ENCODE peak calls at places on chromosomes 3 and 15, in five cellular contexts. P is body of pancreas, F is right lobe of liver, L is RWPE1, E is sigmoid colon. Q is an unnamed sample.

GRCh38 chr3:99658274-99658673 is 19.9 kb downstream of the COL8A1 start:
- DNase-seq in P (no peak), F (no peak), L (no peak), E (no peak), Q (no peak)

GRCh38 chr3:167785790-167786189 is 50.3 kb downstream of the SERPINI1 start:
- DNase-seq in P (no peak), F (no peak), L (no peak), E (no peak), Q (no peak)

GRCh38 chr15:79595271-79595670 is 163.1 kb downstream of the MINAR1 start:
- DNase-seq in P (no peak), F (no peak), L (no peak), E (no peak), Q (no peak)

GRCh38 chr3:158912621-158913020 is 110.8 kb downstream of the MFSD1 start:
- DNase-seq in P (no peak), F (no peak), L (no peak), E (no peak), Q (no peak)

GRCh38 chr3:131361464-131362421 is 19.8 kb upstream of the NUDT16 start:
- DNase-seq in P (peak), F (peak), L (peak), E (peak), Q (peak)

GRCh38 chr3:6928064-6928463 is 67.1 kb downstream of the GRM7 start:
- DNase-seq in P (peak), F (peak), L (no peak), E (no peak), Q (no peak)

GRCh38 chr15:41233367-41233771 is 2.3 kb downstream of the CHP1 start:
- DNase-seq in P (no peak), F (no peak), L (peak), E (no peak), Q (no peak)

GRCh38 chr3:142115927-142116668 is 33.2 kb downstream of the TFDP2 start:
- DNase-seq in P (no peak), F (no peak), L (no peak), E (no peak), Q (no peak)

GRCh38 chr3:156172536-156172935 is 52.2 kb downstream of the KCNAB1 start:
- DNase-seq in P (no peak), F (no peak), L (no peak), E (no peak), Q (no peak)

GRCh38 chr3:45981321-45982038 is 14.1 kb downstream of the FYCO1 start:
- DNase-seq in P (no peak), F (no peak), L (no peak), E (no peak), Q (no peak)

GRCh38 chr15:76339302-76340197 is 3.0 kb downstream of the ISL2 start:
- DNase-seq in P (no peak), F (no peak), L (no peak), E (no peak), Q (no peak)

DNA sequence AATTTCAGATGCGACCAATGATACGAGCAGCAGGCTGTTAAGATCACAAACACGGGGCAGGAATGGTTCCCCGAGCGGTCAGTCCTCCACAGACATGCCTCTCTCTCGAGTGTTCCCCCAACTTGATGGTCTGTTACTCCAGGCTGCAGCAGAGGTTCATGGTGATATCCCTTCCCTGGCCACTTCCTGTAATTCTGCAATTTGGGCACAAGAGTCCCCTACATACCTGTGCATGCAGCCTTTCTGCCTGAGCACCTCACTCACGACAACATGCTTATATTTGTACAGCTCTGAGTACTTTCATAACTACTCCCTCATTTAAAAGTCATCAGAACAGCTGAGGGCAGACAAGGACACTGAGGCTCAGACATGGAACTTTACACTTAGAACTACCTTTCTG is 408.1 kb upstream of the NR2F2 start:
- DNase-seq in P (peak), F (peak), L (peak), E (no peak), Q (no peak)
- TF ChIP-seq CTCF in P (peak), F (peak), L (no peak), E (no peak), Q (no peak)

GRCh38 chr15:28017423-28017924 is 81.6 kb downstream of the OCA2 start:
- DNase-seq in P (no peak), F (peak), L (no peak), E (no peak), Q (no peak)
- TF ChIP-seq CTCF in P (no peak), F (peak), L (no peak), E (no peak), Q (no peak)

GRCh38 chr15:78415284-78415683 is 22.7 kb upstream of the IREB2 start:
- DNase-seq in P (no peak), F (no peak), L (peak), E (peak), Q (no peak)
- TF ChIP-seq CTCF in P (no peak), F (peak), L (peak), E (peak), Q (no peak)

DNA sequence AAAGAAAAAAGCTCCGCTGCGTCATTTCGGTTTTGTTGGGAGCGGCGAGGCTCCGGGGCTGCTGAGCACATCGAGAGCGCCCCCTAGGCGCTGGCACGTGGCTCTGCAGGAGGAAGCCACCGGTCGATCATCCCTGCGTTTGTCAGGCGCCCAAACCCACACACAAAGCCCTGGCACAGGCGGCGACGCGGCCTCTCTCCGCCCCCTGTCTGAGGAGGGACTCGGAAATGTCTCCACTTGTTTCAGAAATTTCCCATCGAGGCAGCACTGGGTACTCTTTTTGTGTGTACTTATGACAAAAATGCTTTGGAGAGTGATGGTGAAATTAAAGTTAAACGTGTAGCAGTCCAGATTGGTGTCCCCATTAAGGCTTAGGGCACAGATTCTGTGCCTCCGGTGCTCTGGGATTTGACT is 407.3 kb upstream of the ONECUT1 start:
- DNase-seq in P (peak), F (peak), L (peak), E (peak), Q (no peak)
- TF ChIP-seq CTCF in P (peak), F (peak), L (peak), E (peak), Q (peak)

GRCh38 chr3:189513281-189514151 is 117.7 kb upstream of the TP63 start:
- DNase-seq in P (no peak), F (no peak), L (peak), E (no peak), Q (no peak)

GRCh38 chr3:189515916-189516531 is 115.2 kb upstream of the TP63 start:
- DNase-seq in P (no peak), F (no peak), L (no peak), E (no peak), Q (no peak)

GRCh38 chr3:189508784-189509489 is 122.3 kb upstream of the TP63 start:
- DNase-seq in P (no peak), F (no peak), L (no peak), E (no peak), Q (no peak)

GRCh38 chr3:189512824-189513223 is 118.4 kb upstream of the TP63 start:
- DNase-seq in P (no peak), F (no peak), L (no peak), E (no peak), Q (no peak)

DNA sequence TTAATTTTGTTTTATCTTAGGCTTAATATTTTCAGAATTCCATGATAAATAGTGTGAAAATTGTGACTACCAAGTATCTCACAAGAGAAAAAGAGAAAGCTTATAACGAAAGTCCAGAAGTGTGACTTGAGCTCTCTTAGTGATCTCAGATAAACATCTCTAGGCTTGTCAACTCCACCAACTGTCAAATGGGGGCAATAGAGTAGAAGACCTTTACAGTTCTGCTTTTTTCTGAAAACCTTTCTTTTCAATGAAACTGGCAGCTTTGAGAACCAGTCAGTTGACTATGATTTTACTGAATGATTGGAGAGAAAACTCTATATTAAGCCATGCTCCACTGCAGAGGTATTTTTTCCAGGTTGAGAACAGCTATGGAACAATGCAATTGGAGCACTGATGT is 119.2 kb upstream of the TP63 start:
- DNase-seq in P (no peak), F (no peak), L (no peak), E (no peak), Q (no peak)
- TF ChIP-seq CTCF in P (no peak), F (no peak), L (no peak), E (no peak), Q (no peak)

DNA sequence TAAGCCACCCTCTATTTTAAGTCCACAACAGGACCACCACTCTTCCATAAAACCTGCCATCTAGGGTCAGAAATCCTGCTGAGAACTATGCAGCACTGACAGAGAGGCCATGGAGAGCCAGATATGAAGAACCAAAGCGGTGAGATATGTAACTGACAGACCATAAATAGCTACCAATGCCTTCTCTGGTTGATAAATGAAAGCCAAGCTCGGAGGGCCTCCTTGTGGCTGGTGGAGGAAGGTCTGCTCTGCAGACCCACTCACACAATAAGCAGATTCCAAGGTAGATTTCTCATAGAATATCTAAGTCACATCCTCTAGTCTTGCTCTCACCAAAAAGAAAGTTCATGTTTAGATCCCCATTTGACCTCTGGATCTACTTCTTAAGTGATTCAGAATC is 38.9 kb downstream of the RYK start:
- DNase-seq in P (peak), F (no peak), L (no peak), E (no peak), Q (no peak)
- TF ChIP-seq CTCF in P (peak), F (peak), L (peak), E (peak), Q (no peak)

DNA sequence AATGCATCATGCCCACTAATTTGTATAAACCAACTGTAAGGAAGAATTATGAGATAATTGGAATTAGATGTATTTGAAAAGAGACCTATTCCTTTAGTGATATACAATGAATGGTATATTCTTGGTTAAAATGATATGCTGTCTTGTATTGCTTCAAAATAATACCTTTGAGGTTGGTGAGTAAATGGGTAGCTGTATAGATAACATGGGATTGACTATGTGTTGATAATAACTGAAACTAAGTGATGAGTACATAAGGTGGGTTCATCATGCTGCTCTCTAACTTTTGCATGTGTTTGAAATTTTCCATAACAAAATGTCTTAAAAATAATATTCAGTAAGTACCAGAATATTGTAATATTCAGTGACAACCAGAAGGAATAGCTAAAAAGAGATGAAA is 272.6 kb upstream of the ZPLD1 start:
- DNase-seq in P (no peak), F (no peak), L (no peak), E (no peak), Q (no peak)
- TF ChIP-seq CTCF in P (no peak), F (no peak), L (no peak), E (no peak), Q (no peak)

DNA sequence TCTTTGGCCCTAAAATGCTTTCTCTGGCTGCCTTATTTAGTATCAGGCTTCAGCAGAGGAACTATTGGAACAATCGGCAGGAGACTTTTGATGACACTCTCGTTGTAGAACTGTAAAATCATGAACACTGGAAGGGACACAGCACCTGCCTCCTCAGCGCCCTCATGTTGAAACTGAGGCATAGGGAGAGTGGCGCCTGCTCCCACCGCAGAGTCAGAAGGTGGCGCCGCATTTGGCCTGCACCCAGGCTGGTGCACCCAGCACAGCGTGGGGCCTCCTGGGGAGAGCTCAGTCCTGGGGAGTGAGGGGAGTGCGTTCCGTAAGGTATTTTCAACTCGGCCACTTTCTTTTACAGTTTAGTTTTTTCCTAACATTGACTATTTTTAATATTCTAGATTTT is 78.2 kb upstream of the BLM start:
- DNase-seq in P (no peak), F (no peak), L (no peak), E (no peak), Q (no peak)
- TF ChIP-seq CTCF in P (no peak), F (no peak), L (no peak), E (no peak), Q (no peak)